ENCODE peak calls at places on chromosomes 2 and 18, in ten cellular contexts. I, P, O, D, U, W, X, K, S and C are unnamed samples.

GRCh38 chr2:223414646-223415045 is 187.5 kb downstream of the SCG2 start:
- DNase-seq in I (no peak), P (no peak), O (peak; percentile 90), D (no peak), U (no peak), W (no peak), X (no peak), K (no peak), S (no peak), C (no peak)

GRCh38 chr2:175167076-175167791 is 769 bp downstream of the ATF2 start:
- DNase-seq in I (no peak), P (peak; percentile 74), O (peak; percentile 48), D (peak; percentile 49), U (peak; percentile 15), W (no peak), X (peak; percentile 66), K (peak; percentile 59), S (no peak), C (peak; percentile 71)

GRCh38 chr18:8448091-8448490 is 161.1 kb upstream of the RAB12 start:
- DNase-seq in I (no peak), P (no peak), O (no peak), D (no peak), U (no peak), W (peak; percentile 66), X (no peak), K (no peak), S (no peak), C (no peak)

GRCh38 chr2:134679740-134680139 is 39.1 kb downstream of the TMEM163 start:
- DNase-seq in I (no peak), P (no peak), O (no peak), D (no peak), U (peak; percentile 72), W (no peak), X (no peak), K (no peak), S (no peak), C (no peak)

GRCh38 chr2:201937343-201937742 is 96.3 kb upstream of the FZD7 start:
- DNase-seq in I (no peak), P (no peak), O (no peak), D (no peak), U (no peak), W (no peak), X (no peak), K (no peak), S (no peak), C (no peak)

GRCh38 chr2:20350105-20350712 is 435 bp downstream of the PUM2 start:
- DNase-seq in I (no peak), P (peak; percentile 67), O (peak; percentile 23), D (peak; percentile 62), U (peak; percentile 72), W (no peak), X (peak; percentile 93), K (peak; percentile 72), S (no peak), C (peak; percentile 77)

GRCh38 chr2:45011621-45012602 is 2.7 kb upstream of the SIX2 start:
- DNase-seq in I (no peak), P (no peak), O (peak; percentile 31), D (no peak), U (no peak), W (no peak), X (peak; percentile 36), K (no peak), S (no peak), C (no peak)

GRCh38 chr18:32910694-32911296 is 138.0 kb upstream of the KLHL14 start:
- DNase-seq in I (no peak), P (peak; percentile 29), O (peak; percentile 58), D (no peak), U (no peak), W (no peak), X (no peak), K (no peak), S (no peak), C (no peak)

GRCh38 chr2:12657560-12657959 is 59.2 kb upstream of the TRIB2 start:
- DNase-seq in I (no peak), P (no peak), O (no peak), D (no peak), U (no peak), W (no peak), X (no peak), K (no peak), S (no peak), C (no peak)

GRCh38 chr2:151102196-151102692 is 159.4 kb downstream of the RBM43 start:
- DNase-seq in I (no peak), P (no peak), O (no peak), D (no peak), U (no peak), W (no peak), X (peak; percentile 28), K (no peak), S (no peak), C (no peak)

GRCh38 chr18:56009451-56009850 is 421.5 kb upstream of the TCF4 start:
- DNase-seq in I (no peak), P (no peak), O (no peak), D (no peak), U (no peak), W (peak; percentile 41), X (no peak), K (no peak), S (no peak), C (no peak)

DNA sequence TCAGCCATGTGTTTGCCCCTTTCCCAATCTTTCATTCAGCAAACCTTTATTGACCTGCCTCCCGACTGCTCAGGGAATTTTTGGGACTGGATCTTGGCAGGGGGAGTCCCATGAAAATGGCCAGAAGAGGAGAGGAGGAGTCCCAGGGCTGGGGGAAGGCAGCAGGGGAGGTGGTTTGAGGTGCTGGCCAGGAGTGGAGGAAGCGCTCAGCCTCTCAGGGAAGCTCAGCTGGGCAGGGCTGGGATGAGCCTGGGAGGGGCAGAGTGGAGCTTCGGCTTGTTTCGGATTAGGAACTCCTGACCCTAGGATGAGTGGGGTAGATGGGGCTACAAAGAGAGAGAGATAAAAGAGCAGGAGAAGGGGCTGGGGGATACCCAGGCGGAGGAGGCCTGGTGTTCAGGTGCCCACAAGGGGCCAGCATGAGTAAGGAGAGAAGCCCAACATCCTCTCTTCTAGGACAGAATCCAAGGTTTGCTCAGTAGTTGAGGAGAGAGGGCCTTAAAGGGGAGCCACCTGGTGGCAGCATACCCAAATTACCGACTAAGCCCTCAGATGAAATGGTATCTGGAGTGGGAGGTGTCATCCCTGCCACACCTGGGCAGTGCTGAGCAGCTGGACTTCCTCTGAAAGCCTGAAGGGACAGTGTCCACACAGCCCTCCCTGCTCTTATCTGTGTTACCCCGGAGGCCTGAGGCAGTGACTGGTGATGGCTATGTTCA is 91.1 kb downstream of the INHBB start:
- DNase-seq in I (peak; percentile 17), P (no peak), O (peak; percentile 50), D (peak; percentile 57), U (no peak), W (peak; percentile 31), X (peak; percentile 66), K (peak; percentile 46), S (peak; percentile 16), C (peak; percentile 37)
- TF ChIP-seq CTCF in I (peak; percentile 63), P (peak; percentile 39), O (peak; percentile 59), D (peak; percentile 39), U (no peak), W (peak; percentile 59), X (peak; percentile 35), K (peak; percentile 65), S (peak; percentile 22), C (peak; percentile 67)

DNA sequence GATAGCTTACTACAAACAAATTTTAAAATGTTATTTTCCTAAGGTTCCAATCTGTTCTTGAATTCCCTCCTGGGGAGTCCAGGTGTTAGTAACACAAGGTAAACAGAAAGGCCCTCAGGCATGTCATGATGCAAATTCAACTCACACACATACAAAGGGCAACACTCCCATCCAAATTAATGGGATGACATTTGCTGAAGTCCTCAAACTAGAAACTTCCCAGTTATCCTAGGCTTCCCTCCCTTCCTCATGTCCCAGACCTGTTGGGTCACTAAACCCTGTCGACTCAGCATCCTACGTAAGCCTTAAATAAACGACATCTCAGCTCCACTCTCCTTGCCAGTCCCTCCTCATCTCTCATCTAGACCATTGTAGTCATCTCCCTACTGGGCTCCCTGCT is 85.1 kb downstream of the GREB1L start:
- DNase-seq in I (no peak), P (no peak), O (no peak), D (no peak), U (no peak), W (peak; percentile 61), X (no peak), K (no peak), S (no peak), C (no peak)
- TF ChIP-seq CTCF in I (no peak), P (no peak), O (no peak), D (no peak), U (no peak), W (no peak), X (no peak), K (no peak), S (no peak), C (no peak)

DNA sequence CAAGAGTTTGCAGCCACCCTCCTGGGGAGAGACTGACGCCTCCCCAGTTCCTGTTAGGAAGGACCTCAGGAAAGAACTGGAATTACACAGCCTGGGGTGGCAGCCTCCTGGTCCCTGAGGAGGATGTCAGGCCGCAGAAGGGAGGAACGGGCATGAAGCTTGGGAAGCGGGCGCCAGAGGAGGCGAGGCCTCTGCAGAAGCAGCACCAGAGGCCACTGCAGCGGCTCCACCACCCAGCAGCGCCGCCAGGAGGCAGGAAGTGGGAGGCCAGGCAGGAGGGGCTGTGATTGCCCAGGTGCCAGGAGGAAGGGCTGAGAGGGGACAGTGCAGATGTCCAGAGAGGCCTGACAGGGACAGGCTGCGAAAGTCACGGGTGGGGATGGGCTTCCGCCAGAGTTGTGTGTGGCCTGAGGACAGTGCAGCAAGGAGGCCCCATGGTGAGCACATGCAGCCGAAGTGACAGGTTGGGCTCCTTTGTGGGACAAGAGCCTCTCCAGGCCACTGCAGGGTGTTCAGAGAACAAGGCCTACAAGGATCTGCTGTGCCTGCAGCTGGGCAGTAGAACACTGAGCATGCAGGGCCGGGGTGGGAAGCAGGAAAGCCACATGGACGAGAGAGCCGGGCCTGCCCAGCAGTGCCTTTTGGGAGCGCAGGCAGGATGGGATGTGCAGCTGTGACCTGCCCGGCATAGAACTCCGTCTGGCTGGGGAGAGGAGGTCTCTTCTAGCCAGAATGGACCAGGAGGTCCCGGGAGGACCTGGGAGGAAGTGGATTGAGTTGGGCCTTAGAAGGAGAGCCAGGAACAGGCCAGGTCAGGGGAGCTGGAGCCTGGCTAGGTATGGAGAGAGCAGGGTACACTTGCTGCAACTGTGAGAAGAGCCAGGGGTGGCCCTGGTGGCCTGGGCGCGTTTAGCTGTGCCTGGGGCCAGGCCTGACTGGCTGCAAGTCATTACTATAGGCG is 39.1 kb upstream of the ALPP start:
- DNase-seq in I (no peak), P (no peak), O (no peak), D (no peak), U (no peak), W (no peak), X (no peak), K (peak; percentile 41), S (peak; percentile 37), C (no peak)
- TF ChIP-seq CTCF in I (peak; percentile 37), P (peak; percentile 14), O (peak; percentile 26), D (no peak), U (no peak), W (no peak), X (no peak), K (peak; percentile 40), S (no peak), C (peak; percentile 20)

GRCh38 chr2:62443886-62444285 is 62.1 kb downstream of the TMEM17 start:
- DNase-seq in I (no peak), P (no peak), O (peak; percentile 9), D (no peak), U (no peak), W (no peak), X (no peak), K (no peak), S (no peak), C (no peak)
- TF ChIP-seq CTCF in I (no peak), P (no peak), O (no peak), D (no peak), U (no peak), W (no peak), X (no peak), K (no peak), S (no peak), C (no peak)

GRCh38 chr2:172339431-172340010 is 87.9 kb upstream of the ITGA6 start:
- DNase-seq in I (no peak), P (no peak), O (no peak), D (peak; percentile 16), U (no peak), W (peak; percentile 71), X (no peak), K (no peak), S (no peak), C (no peak)
- TF ChIP-seq CTCF in I (peak; percentile 21), P (no peak), O (peak; percentile 14), D (no peak), U (no peak), W (no peak), X (no peak), K (no peak), S (no peak), C (no peak)